ENCODE peak calls at places on chromosomes 11 and 22, in four cellular contexts. One of them, this sample, is unnamed. For H3K36me3 and H3K27me3, the result is how much of the 10 kb centered on the place peaks cover.

GRCh38 chr11:110497204-110497987 is 67.6 kb downstream of the FDX1 start:
- DNase-seq in lung: no peak
- DNase-seq in stomach: no peak
- DNase-seq in transverse colon: no peak
- DNase-seq in this sample: no peak

GRCh38 chr11:73189315-73189714 is 28.8 kb upstream of the P2RY2 start:
- DNase-seq in stomach: peak
- DNase-seq in transverse colon: peak
- DNase-seq in lung: no peak
- DNase-seq in this sample: no peak

GRCh38 chr22:39332441-39333064 is 13.1 kb upstream of the RPL3 start:
- DNase-seq in stomach: peak
- DNase-seq in transverse colon: no peak
- DNase-seq in lung: no peak
- DNase-seq in this sample: peak

GRCh38 chr11:66082936-66083698 is 13.0 kb downstream of the PACS1 start:
- DNase-seq in lung: no peak
- DNase-seq in stomach: no peak
- DNase-seq in transverse colon: no peak
- DNase-seq in this sample: peak

GRCh38 chr11:19359425-19360000 is 118.8 kb upstream of the E2F8 start:
- DNase-seq in transverse colon: no peak
- DNase-seq in stomach: no peak
- DNase-seq in lung: no peak
- DNase-seq in this sample: no peak

GRCh38 chr11:16891964-16892363 is 122.2 kb downstream of the PLEKHA7 start:
- DNase-seq in stomach: no peak
- DNase-seq in transverse colon: no peak
- DNase-seq in lung: no peak
- DNase-seq in this sample: peak

GRCh38 chr11:72114570-72114969 is 2.1 kb upstream of the ANAPC15 start:
- DNase-seq in lung: no peak
- DNase-seq in stomach: no peak
- DNase-seq in transverse colon: no peak
- DNase-seq in this sample: no peak

GRCh38 chr11:72773291-72773690 is 20.6 kb downstream of the STARD10 start:
- DNase-seq in stomach: no peak
- DNase-seq in lung: no peak
- DNase-seq in transverse colon: no peak
- DNase-seq in this sample: no peak

GRCh38 chr11:116073854-116074837 is 569.9 kb upstream of the CADM1 start:
- DNase-seq in lung: no peak
- DNase-seq in stomach: no peak
- DNase-seq in transverse colon: no peak
- DNase-seq in this sample: peak

GRCh38 chr22:25334091-25334490 is 114.7 kb downstream of the CRYBB2 start:
- DNase-seq in transverse colon: peak
- DNase-seq in lung: peak
- DNase-seq in stomach: peak
- DNase-seq in this sample: peak

GRCh38 chr11:36095716-36096115 is 151.9 kb downstream of the LDLRAD3 start:
- DNase-seq in lung: no peak
- DNase-seq in stomach: no peak
- DNase-seq in transverse colon: no peak
- DNase-seq in this sample: peak

GRCh38 chr11:124961972-124962609 is 8.1 kb downstream of the CCDC15 start:
- DNase-seq in lung: no peak
- DNase-seq in stomach: no peak
- DNase-seq in transverse colon: no peak
- DNase-seq in this sample: peak

GRCh38 chr11:121372671-121373429 is 79.3 kb upstream of the SORL1 start:
- DNase-seq in lung: no peak
- DNase-seq in stomach: no peak
- DNase-seq in transverse colon: no peak
- DNase-seq in this sample: no peak

GRCh38 chr11:57458060-57458409 is 2.3 kb upstream of the RTN4RL2 start:
- DNase-seq in lung: no peak
- DNase-seq in stomach: no peak
- DNase-seq in transverse colon: no peak
- DNase-seq in this sample: no peak

GRCh38 chr11:772429-773390 is 4.6 kb downstream of the GATD1 start:
- DNase-seq in stomach: no peak
- DNase-seq in lung: no peak
- DNase-seq in transverse colon: no peak
- DNase-seq in this sample: no peak

GRCh38 chr11:72924568-72925190 is 110.5 kb downstream of the ATG16L2 start:
- DNase-seq in transverse colon: no peak
- DNase-seq in lung: no peak
- DNase-seq in stomach: no peak
- DNase-seq in this sample: peak

GRCh38 chr11:100706179-100706578 is 19.1 kb downstream of the ARHGAP42 start:
- DNase-seq in transverse colon: no peak
- DNase-seq in lung: no peak
- DNase-seq in stomach: no peak
- DNase-seq in this sample: no peak

GRCh38 chr11:47980093-47980906 is at the start of gene PTPRJ:
- DNase-seq in stomach: peak
- DNase-seq in lung: peak
- DNase-seq in transverse colon: peak
- DNase-seq in this sample: peak

GRCh38 chr22:38314140-38314991 is 2.9 kb downstream of the CSNK1E start:
- DNase-seq in stomach: no peak
- DNase-seq in lung: no peak
- DNase-seq in transverse colon: peak
- DNase-seq in this sample: no peak

GRCh38 chr22:49481651-49482399 is 345.8 kb downstream of the BRD1 start:
- DNase-seq in stomach: no peak
- DNase-seq in lung: no peak
- DNase-seq in transverse colon: no peak
- DNase-seq in this sample: no peak

GRCh38 chr11:58788355-58789023 is 56.0 kb downstream of the GLYATL2 start:
- DNase-seq in stomach: peak
- DNase-seq in lung: peak
- DNase-seq in transverse colon: peak
- DNase-seq in this sample: peak

GRCh38 chr22:40065981-40066380 is 71.2 kb downstream of the FAM83F start:
- DNase-seq in transverse colon: no peak
- DNase-seq in stomach: no peak
- DNase-seq in lung: no peak
- DNase-seq in this sample: no peak

GRCh38 chr22:41405588-41405987 is 23.8 kb downstream of the TEF start:
- DNase-seq in stomach: no peak
- DNase-seq in lung: no peak
- DNase-seq in transverse colon: no peak
- DNase-seq in this sample: no peak

GRCh38 chr11:107247189-107247588 is 210.4 kb downstream of the CWF19L2 start:
- DNase-seq in transverse colon: no peak
- DNase-seq in lung: no peak
- DNase-seq in stomach: no peak
- DNase-seq in this sample: no peak

GRCh38 chr22:30396871-30397655 is at the start of gene SEC14L2:
- DNase-seq in stomach: peak
- DNase-seq in transverse colon: peak
- DNase-seq in lung: peak
- DNase-seq in this sample: peak

GRCh38 chr22:18085188-18085587 is 7.4 kb downstream of the PEX26 start:
- DNase-seq in lung: no peak
- DNase-seq in stomach: peak
- DNase-seq in transverse colon: peak
- DNase-seq in this sample: peak
- H3K36me3 ChIP-seq in lung: under half
- H3K36me3 ChIP-seq in stomach: half or more
- H3K36me3 ChIP-seq in transverse colon: half or more
- H3K36me3 ChIP-seq in this sample: under half

DNA sequence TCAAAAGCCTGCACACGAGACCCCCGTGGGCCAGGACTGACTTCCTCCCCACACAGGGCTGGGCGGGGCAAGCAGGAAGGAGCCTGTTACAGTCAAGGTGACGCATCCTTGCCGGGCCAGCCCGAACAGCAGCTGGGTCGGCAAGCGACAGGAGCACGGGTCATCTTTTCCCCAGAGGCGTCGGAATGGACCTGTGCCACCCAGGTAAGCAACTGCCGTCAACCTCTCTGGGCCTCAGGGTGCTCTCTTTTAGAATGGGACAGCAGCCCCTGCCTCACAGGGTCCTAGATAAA is at the start of gene CYTH4:
- DNase-seq in stomach: peak
- DNase-seq in lung: peak
- DNase-seq in transverse colon: peak
- DNase-seq in this sample: peak
- H3K4me3 ChIP-seq in stomach: peak
- H3K4me3 ChIP-seq in lung: peak
- H3K4me3 ChIP-seq in transverse colon: peak
- H3K4me3 ChIP-seq in this sample: peak

DNA sequence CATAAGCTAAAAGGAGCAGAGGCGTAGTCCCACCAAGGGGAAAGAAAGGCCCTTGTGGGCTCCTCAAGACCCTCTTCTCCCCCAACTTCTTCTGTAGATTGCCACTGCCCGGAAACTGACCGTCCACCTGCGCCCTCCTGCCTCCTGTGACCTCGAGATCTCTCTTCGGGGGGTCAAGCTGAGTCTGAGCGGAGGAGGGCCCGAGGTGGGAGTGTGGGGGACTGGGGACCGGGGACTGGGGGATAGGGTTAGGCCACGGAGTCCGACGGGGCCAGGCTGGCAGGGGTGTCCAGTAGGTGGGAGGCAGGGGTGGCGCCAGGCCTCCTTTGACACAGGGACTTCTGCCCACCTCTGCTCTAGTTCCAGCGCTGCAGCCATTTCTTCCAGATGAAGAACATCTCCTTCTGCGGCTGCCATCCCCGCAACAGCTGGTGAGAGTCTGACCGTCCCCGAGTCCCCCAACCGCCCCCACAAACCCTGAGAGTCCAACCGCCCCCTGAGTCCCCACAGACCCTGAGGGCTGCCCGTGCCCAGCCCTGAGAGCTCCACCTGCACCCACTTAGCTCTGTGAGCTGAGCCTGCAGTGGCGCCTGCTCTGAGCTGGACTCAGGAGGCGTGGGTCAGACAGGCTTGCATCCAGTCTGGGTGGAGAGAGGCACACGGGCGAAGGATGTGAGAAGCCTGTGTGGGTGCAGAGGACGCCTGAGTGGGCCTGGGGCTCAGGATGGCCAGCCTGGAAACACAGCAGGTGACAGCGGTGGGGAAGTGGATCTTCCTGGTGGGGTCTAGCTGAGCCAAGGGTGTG is 6.2 kb downstream of the MAPK8IP2 start:
- DNase-seq in transverse colon: no peak
- DNase-seq in lung: no peak
- DNase-seq in stomach: no peak
- DNase-seq in this sample: no peak
- H3K27me3 ChIP-seq in transverse colon: half or more
- H3K27me3 ChIP-seq in lung: under half
- H3K27me3 ChIP-seq in stomach: under half
- H3K27me3 ChIP-seq in this sample: under half

GRCh38 chr11:134159652-134160051 is 64.1 kb downstream of the NCAPD3 start:
- DNase-seq in lung: no peak
- DNase-seq in stomach: no peak
- DNase-seq in transverse colon: no peak
- DNase-seq in this sample: no peak
- H3K36me3 ChIP-seq in lung: under half
- H3K36me3 ChIP-seq in stomach: half or more
- H3K36me3 ChIP-seq in transverse colon: under half
- H3K36me3 ChIP-seq in this sample: under half

DNA sequence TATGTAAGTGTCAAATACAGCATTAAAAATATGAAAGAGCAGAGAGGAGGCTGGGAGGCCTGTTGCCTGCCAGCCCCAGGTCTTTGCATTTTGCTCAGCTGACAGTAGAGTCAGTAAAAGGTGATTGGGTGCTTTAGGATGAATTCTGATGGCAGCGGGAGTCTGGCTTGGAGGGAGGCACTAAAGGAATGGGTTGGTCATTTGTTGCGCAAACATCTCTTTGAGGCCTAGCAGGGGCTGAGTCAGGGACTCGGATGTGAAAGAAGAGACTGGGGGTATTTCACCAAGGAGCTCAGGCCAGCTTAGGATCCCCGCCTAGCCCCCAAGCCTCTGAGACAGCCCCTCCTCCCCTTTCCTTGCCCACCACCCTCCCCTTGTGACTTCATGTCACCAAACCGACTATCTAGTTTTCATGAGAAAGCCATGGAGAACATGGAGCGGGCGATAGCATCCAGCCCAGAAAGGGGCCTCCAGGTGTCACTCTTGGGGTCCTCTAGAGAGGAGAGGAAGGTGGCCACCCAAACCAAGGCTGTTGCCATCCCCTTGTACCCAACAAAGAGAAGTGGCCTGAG is 9.7 kb downstream of the DGKZ start:
- DNase-seq in lung: no peak
- DNase-seq in transverse colon: no peak
- DNase-seq in stomach: no peak
- DNase-seq in this sample: no peak
- H3K4me3 ChIP-seq in lung: no peak
- H3K4me3 ChIP-seq in transverse colon: no peak
- H3K4me3 ChIP-seq in stomach: no peak
- H3K4me3 ChIP-seq in this sample: no peak

GRCh38 chr11:120331301-120331966 is 4.8 kb upstream of the ARHGEF12 start:
- DNase-seq in transverse colon: no peak
- DNase-seq in stomach: peak
- DNase-seq in lung: no peak
- DNase-seq in this sample: no peak
- H3K27me3 ChIP-seq in transverse colon: under half
- H3K27me3 ChIP-seq in stomach: under half
- H3K27me3 ChIP-seq in lung: under half
- H3K27me3 ChIP-seq in this sample: under half

GRCh38 chr11:130470832-130471706 is 22.6 kb downstream of the ADAMTS15 start:
- DNase-seq in lung: no peak
- DNase-seq in transverse colon: no peak
- DNase-seq in stomach: no peak
- DNase-seq in this sample: no peak

GRCh38 chr11:130473056-130473794 is 24.8 kb downstream of the ADAMTS15 start:
- DNase-seq in lung: no peak
- DNase-seq in stomach: no peak
- DNase-seq in transverse colon: no peak
- DNase-seq in this sample: no peak

GRCh38 chr11:130473795-130474377 is 25.4 kb downstream of the ADAMTS15 start:
- DNase-seq in lung: no peak
- DNase-seq in stomach: no peak
- DNase-seq in transverse colon: no peak
- DNase-seq in this sample: no peak

GRCh38 chr11:130472434-130472961 is 24.1 kb downstream of the ADAMTS15 start:
- DNase-seq in transverse colon: no peak
- DNase-seq in lung: no peak
- DNase-seq in stomach: no peak
- DNase-seq in this sample: no peak

GRCh38 chr11:130471731-130472433 is 23.4 kb downstream of the ADAMTS15 start:
- DNase-seq in lung: no peak
- DNase-seq in stomach: no peak
- DNase-seq in transverse colon: no peak
- DNase-seq in this sample: no peak
- H3K36me3 ChIP-seq in lung: under half
- H3K36me3 ChIP-seq in stomach: half or more
- H3K36me3 ChIP-seq in transverse colon: under half
- H3K36me3 ChIP-seq in this sample: under half

DNA sequence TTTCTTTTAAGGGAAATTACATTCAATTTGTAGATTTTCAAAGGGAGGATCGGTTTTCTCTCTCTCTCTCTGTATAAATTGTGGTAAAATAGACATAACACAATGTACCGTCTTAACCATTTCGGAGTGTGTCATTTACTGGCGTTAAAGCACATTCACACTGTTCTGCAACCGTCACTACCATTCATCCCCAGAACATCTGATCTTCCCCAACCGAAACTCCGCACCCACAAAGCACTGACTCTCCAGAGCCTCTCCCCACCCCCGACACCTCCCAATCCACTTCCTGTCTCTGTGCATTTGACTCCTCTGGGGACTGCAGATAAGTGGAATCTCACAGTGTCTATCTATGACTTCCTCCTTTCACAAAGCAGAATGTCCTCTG is 15.9 kb upstream of the GRAMD4 start:
- DNase-seq in stomach: no peak
- DNase-seq in transverse colon: peak
- DNase-seq in lung: no peak
- DNase-seq in this sample: peak
- H3K4me3 ChIP-seq in stomach: no peak
- H3K4me3 ChIP-seq in transverse colon: no peak
- H3K4me3 ChIP-seq in lung: no peak
- H3K4me3 ChIP-seq in this sample: no peak

This sample was measured in small intestine.